ENCODE peak calls at places on chromosome 16, in four cellular contexts. V is K562, G is IMR-90, X is GM12878. C is an unnamed sample.

GRCh38 chr16:3876695-3877094 is 3.8 kb downstream of the CREBBP start:
- DNase-seq in V (no peak), G (peak), X (no peak), C (no peak)

GRCh38 chr16:2243031-2243528 is 6.8 kb downstream of the DNASE1L2 start:
- DNase-seq in V (no peak), G (no peak), X (no peak), C (no peak)

GRCh38 chr16:12339686-12340085 is 363.2 kb downstream of the SNX29 start:
- DNase-seq in V (no peak), G (peak), X (no peak), C (no peak)

GRCh38 chr16:2208772-2209171 is 1.9 kb downstream of the BRICD5 start:
- DNase-seq in V (no peak), G (no peak), X (no peak), C (no peak)

GRCh38 chr16:28893291-28893690 is 15.0 kb downstream of the ATP2A1 start:
- DNase-seq in V (no peak), G (no peak), X (no peak), C (no peak)

GRCh38 chr16:8740775-8741355 is 56.6 kb downstream of the TMEM186 start:
- DNase-seq in V (no peak), G (no peak), X (no peak), C (no peak)

GRCh38 chr16:79083879-79084278 is 516.7 kb downstream of the MAF start:
- DNase-seq in V (no peak), G (no peak), X (no peak), C (no peak)

GRCh38 chr16:10037771-10038170 is 144.5 kb downstream of the GRIN2A start:
- DNase-seq in V (no peak), G (no peak), X (no peak), C (no peak)

GRCh38 chr16:19864566-19864965 is 20.1 kb downstream of the GPRC5B start:
- DNase-seq in V (no peak), G (no peak), X (no peak), C (no peak)

GRCh38 chr16:19086322-19087199 is 19.1 kb downstream of the COQ7 start:
- DNase-seq in V (peak), G (peak), X (peak), C (peak)

GRCh38 chr16:7871979-7872378 is 539.3 kb downstream of the RBFOX1 start:
- DNase-seq in V (no peak), G (no peak), X (no peak), C (no peak)

DNA sequence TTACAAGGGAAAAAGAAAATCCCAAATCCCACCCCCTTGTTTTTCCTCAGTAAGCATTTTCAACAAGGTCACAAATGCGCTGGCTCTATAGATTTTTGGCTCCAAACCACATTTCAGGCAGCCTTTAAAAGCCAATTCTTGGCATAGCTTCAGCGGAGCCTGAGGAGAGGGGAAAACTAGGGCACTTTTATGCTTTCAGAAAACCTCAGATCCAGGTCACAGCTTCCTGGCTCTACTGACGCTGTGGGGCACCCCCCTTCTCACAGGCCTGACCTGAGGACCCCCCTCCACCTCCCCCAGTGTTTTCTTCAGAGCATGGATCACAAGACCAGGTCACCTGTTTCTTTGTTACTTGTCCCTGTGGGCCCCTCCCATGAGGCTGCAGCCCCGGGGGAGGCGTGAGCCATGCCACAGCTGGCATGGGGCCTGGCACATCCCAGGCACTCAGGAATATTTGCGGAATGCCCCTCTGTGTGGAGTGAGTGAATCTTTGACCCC is 30.1 kb upstream of the MTSS2 start:
- DNase-seq in V (no peak), G (peak), X (no peak), C (no peak)
- H3K4me3 ChIP-seq in V (no peak), G (no peak), X (no peak), C (no peak)

GRCh38 chr16:77951788-77952187 is 70.6 kb upstream of the CLEC3A start:
- DNase-seq in V (peak), G (no peak), X (peak), C (no peak)
- TF ChIP-seq FOS in V (no peak), G (no peak), X (no peak), C (no peak)

DNA sequence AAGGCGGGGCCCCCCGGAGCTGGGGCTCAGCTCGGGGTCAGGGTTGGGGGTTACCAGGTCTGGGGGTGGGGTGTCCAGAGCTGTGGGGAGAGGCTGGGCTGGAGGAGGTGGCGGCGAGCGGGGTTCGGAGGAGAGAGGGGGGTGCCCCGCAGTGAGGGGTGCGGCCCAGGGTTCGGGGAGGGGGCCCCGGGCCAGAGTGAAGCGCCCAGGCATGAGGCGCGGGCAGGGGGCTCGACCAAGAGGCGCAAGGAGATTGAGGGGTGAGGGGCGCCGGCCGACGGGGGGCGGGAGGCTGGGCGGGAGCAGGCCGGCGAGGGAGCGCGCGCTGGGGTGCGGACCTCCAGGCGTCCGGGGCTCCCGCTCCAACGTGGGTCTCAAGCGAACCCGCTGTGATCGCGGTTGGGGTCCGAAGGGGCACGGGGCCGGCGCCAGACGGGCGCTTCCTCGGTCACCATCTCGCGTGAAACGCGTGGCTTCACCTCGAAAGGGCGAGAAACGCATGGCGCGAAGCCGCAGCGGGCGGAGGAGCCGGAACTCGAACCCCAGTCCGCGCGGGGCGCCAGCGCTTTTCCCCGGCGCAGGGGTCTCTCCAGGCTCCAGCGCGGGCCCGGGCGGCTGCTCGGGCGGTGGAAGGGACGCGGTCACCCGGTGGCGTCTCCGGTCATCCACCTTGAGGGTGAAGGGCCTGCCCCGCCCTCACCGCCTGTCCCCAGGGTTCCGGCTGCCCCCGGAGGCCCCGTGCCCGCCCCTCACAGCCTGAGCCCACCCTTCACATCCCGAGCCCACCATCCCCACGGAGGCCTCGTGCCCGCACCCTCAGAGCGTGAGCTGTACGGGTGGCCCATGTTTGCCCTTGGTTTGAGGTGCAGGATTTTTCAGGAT is 856 bp downstream of the CPNE7 start:
- DNase-seq in V (peak), G (no peak), X (no peak), C (no peak)
- H3K4me3 ChIP-seq in V (peak), G (peak), X (peak), C (peak)

GRCh38 chr16:69089091-69089912 is 16.2 kb upstream of the HAS3 start:
- DNase-seq in V (peak), G (peak), X (peak), C (peak)
- TF ChIP-seq FOS in V (peak), G (no peak), X (no peak), C (no peak)

GRCh38 chr16:89924298-89924924 is 1.3 kb downstream of the TUBB3 start:
- DNase-seq in V (peak), G (peak), X (no peak), C (peak)
- H3K4me3 ChIP-seq in V (no peak), G (peak), X (no peak), C (no peak)

GRCh38 chr16:57144027-57144426 is 41.8 kb downstream of the PSME3IP1 start:
- DNase-seq in V (no peak), G (no peak), X (no peak), C (no peak)

GRCh38 chr16:57143125-57143965 is 42.5 kb downstream of the PSME3IP1 start:
- DNase-seq in V (no peak), G (no peak), X (no peak), C (no peak)

GRCh38 chr16:57140866-57141668 is 44.8 kb downstream of the PSME3IP1 start:
- DNase-seq in V (peak), G (no peak), X (no peak), C (no peak)

GRCh38 chr16:57145046-57145963 is 40.5 kb downstream of the PSME3IP1 start:
- DNase-seq in V (peak), G (no peak), X (no peak), C (peak)

DNA sequence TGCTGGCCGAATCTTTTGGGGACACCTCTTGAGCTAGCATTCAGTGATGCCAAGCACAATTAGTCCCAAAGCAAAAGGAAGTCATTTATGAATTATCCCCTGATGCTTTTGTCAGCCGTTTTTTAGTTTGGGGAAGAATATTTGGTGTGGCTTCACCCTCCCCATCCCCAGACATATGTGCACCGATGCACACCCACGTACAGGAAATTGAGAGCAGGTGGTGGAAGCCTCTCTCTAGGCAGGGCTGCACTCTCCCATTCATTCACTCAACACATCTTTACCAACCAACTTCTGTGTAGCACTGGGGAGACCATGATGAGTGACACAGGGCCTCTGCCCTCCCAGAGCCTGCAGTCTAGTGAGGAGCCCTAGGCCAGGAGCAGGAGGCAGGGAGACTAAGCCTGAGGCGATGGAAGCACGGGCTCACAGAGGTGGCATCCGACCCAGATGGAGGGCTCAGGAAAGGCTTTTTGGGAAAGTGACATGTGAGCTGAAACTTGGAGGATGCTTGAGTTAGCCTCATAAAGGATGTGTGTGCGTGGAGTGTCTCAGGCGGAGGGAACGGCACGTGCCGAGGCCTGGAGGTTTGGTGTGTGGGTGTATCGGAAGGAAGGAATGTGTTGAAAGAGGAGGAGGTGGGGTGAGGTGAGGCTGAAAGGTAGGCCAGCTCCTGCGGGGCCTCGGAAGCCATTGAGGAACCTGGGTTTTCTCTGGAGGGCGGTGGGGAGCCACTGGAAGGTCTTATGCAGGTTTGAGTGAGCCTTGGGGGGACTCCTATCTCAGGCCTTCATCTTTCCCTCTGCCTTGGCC is 43.8 kb downstream of the PSME3IP1 start:
- DNase-seq in V (no peak), G (no peak), X (no peak), C (no peak)
- TF ChIP-seq FOS in V (no peak), G (no peak), X (no peak), C (no peak)

GRCh38 chr16:80993293-80993691 is 13.4 kb downstream of the CMC2 start:
- DNase-seq in V (no peak), G (peak), X (no peak), C (peak)
- H3K4me3 ChIP-seq in V (no peak), G (peak), X (no peak), C (no peak)